ENCODE peak calls at places on chromosome 2, in eight cellular contexts. Z is left ventricle myocardium inferior, V is GM23338, D is esophagus squamous epithelium, B is mucosa of descending colon, W is breast epithelium, G is gastrocnemius medialis, L is neural progenitor cell. H is an unnamed sample. For H3K4me1, the result is how much of the 10 kb centered on the place peaks cover.

GRCh38 chr2:184067502-184067901 is 530.8 kb upstream of the ZNF804A start:
- DNase-seq in D (no peak), Z (no peak), G (no peak), V (peak), L (peak), W (no peak), B (no peak), H (peak)

GRCh38 chr2:127448526-127448925 is 30.3 kb downstream of the PROC start:
- DNase-seq in D (no peak), Z (no peak), V (no peak), B (no peak), L (no peak), G (no peak), W (no peak), H (no peak)

GRCh38 chr2:231348173-231348572 is 47.3 kb upstream of the B3GNT7 start:
- DNase-seq in B (no peak), W (no peak), D (no peak), L (no peak), V (no peak), G (no peak), Z (no peak), H (no peak)

GRCh38 chr2:47771211-47771610 is 11.7 kb upstream of the MSH6 start:
- DNase-seq in L (no peak), D (no peak), G (no peak), B (no peak), V (no peak), Z (no peak), W (no peak), H (peak)

GRCh38 chr2:200477667-200478121 is 32.2 kb downstream of the KCTD18 start:
- DNase-seq in B (no peak), Z (peak), G (peak), W (no peak), V (no peak), L (no peak), D (no peak), H (peak)

GRCh38 chr2:88737385-88737784 is 45.9 kb downstream of the RPIA start:
- DNase-seq in G (no peak), V (no peak), L (no peak), W (no peak), B (no peak), Z (no peak), D (no peak), H (no peak)

GRCh38 chr2:224025874-224026273 is 13.2 kb downstream of the SERPINE2 start:
- DNase-seq in L (no peak), W (no peak), G (no peak), V (peak), B (no peak), Z (no peak), D (no peak), H (peak)

GRCh38 chr2:141557329-141558098 is 573.3 kb downstream of the LRP1B start:
- DNase-seq in D (no peak), Z (no peak), B (no peak), G (no peak), L (no peak), V (no peak), W (no peak), H (no peak)

GRCh38 chr2:150134223-150134858 is 353.1 kb downstream of the RND3 start:
- DNase-seq in W (no peak), Z (no peak), V (no peak), L (no peak), G (no peak), B (no peak), D (no peak), H (no peak)

GRCh38 chr2:29233428-29233827 is 118.2 kb downstream of the CLIP4 start:
- DNase-seq in V (no peak), Z (no peak), D (no peak), B (no peak), W (no peak), G (no peak), L (peak), H (no peak)

GRCh38 chr2:33023732-33024301 is 77.1 kb downstream of the LTBP1 start:
- DNase-seq in L (no peak), G (no peak), W (no peak), V (no peak), Z (no peak), D (no peak), B (no peak), H (no peak)

GRCh38 chr2:162210385-162210784 is 32.9 kb downstream of the FAP start:
- DNase-seq in B (no peak), W (no peak), Z (no peak), V (no peak), G (no peak), D (no peak), L (no peak), H (no peak)

GRCh38 chr2:108910541-108911396 is 78.3 kb downstream of the EDAR start:
- DNase-seq in V (no peak), Z (no peak), D (no peak), W (no peak), B (peak), L (no peak), G (no peak), H (no peak)

GRCh38 chr2:16260041-16260440 is 319.7 kb downstream of the MYCN start:
- DNase-seq in D (no peak), L (no peak), V (no peak), G (no peak), W (no peak), B (no peak), Z (no peak), H (peak)

GRCh38 chr2:156329031-156329921 is 3.2 kb downstream of the NR4A2 start:
- DNase-seq in W (no peak), L (peak), D (no peak), G (no peak), V (peak), Z (no peak), B (no peak), H (no peak)

GRCh38 chr2:119304852-119305251 is 61.8 kb downstream of the C2orf76 start:
- DNase-seq in D (no peak), B (no peak), W (no peak), Z (no peak), G (no peak), V (no peak), L (no peak), H (peak)

GRCh38 chr2:72793798-72794447 is 31.9 kb downstream of the EXOC6B start:
- DNase-seq in Z (no peak), D (no peak), L (no peak), G (no peak), V (no peak), W (no peak), B (no peak), H (no peak)

GRCh38 chr2:146031158-146031557 is 1511.2 kb upstream of the ZEB2 start:
- DNase-seq in B (no peak), V (no peak), G (no peak), W (no peak), L (no peak), Z (no peak), D (no peak), H (no peak)

GRCh38 chr2:62194558-62195420 is 1.1 kb upstream of the B3GNT2 start:
- DNase-seq in W (no peak), Z (no peak), V (peak), G (no peak), B (peak), L (no peak), D (no peak), H (no peak)
- H3K4me1 ChIP-seq in W (under half), Z (half or more), V (under half), G (under half), B (under half), L (under half), D (under half), H (under half)

DNA sequence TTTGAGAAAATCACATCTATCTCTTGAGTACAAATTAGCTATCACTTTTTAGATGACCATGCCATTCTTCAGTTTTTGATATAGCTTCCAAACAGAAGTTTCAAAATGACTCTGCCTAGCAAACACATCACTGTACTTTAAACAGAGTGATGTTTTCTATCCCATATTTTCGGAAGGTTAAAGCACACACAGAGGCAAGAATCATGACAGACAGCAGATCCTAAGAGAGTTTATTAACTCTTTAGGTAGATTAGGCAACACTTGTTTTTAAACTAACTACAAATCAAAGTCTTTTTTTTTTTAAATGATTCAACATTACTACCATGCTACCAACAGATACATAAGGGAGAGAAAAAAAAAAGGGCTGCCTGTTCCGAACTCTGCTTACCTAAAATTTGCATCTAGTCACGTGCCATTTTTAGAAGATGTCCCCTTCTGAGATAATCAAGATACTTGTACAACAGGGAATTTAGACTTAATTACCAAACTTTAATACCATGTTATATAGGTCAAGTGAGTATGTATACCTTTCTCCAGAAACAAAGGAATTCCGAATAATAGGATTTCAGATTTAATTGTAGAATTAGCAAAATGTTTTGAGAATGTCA is 2.7 kb downstream of the RBMS1 start:
- DNase-seq in B (no peak), Z (no peak), D (no peak), L (no peak), V (no peak), G (no peak), W (no peak), H (no peak)
- H3K4me3 ChIP-seq in B (no peak), Z (peak), D (peak), L (peak), V (peak), G (peak), W (peak), H (no peak)

GRCh38 chr2:70747284-70747683 is 20.7 kb downstream of the ADD2 start:
- DNase-seq in B (no peak), W (no peak), V (no peak), G (no peak), D (no peak), Z (no peak), L (no peak), H (no peak)
- H3K4me1 ChIP-seq in B (under half), W (under half), V (half or more), G (under half), D (under half), Z (under half), L (under half), H (under half)

DNA sequence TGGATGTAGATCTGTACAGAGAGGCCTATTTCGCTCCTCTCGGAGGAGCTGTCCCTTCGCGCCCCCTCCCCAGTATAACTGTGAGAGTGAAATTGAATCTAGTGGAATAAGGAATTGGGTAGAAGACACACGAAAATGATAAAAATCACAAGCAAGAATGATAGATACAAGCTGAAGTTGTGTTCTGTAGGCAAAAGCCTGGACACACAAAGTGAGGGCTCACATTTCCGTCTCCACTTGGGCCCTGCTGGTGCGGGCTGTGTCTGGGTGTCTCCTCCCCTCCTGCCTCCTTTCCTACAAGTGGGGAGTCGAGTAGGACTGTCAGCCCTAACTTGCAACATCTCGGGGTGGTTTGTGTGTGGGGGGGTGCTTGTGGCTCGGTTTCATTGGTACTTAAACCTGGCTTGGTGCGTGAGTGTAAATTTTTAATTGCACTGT is 457 bp upstream of the SP9 start:
- DNase-seq in Z (no peak), G (no peak), V (peak), L (peak), W (no peak), D (no peak), B (no peak), H (no peak)
- H3K4me3 ChIP-seq in Z (no peak), G (no peak), V (peak), L (peak), W (no peak), D (no peak), B (no peak), H (no peak)

GRCh38 chr2:67833632-67834031 is 229.2 kb downstream of the C1D start:
- DNase-seq in G (no peak), D (no peak), B (no peak), V (no peak), L (no peak), Z (no peak), W (no peak), H (no peak)
- H3K4me1 ChIP-seq in G (under half), D (under half), B (under half), V (under half), L (under half), Z (under half), W (under half), H (under half)

GRCh38 chr2:215808996-215809395 is 204.4 kb downstream of the MREG start:
- DNase-seq in L (no peak), G (no peak), Z (no peak), B (no peak), W (no peak), V (peak), D (no peak), H (no peak)
- H3K4me3 ChIP-seq in L (no peak), G (no peak), Z (no peak), B (no peak), W (no peak), V (no peak), D (no peak), H (no peak)

GRCh38 chr2:240582781-240583180 is 3.8 kb upstream of the CAPN10 start:
- DNase-seq in B (no peak), G (no peak), Z (no peak), L (no peak), W (no peak), D (no peak), V (no peak), H (no peak)
- H3K4me1 ChIP-seq in B (under half), G (under half), Z (half or more), L (under half), W (under half), D (half or more), V (under half), H (half or more)